ENCODE peak calls at places on chromosome 2, in seven cellular contexts. B, M, U, R, W, A and X are unnamed samples.

GRCh38 chr2:110800611-110801402 is 68.4 kb downstream of the ACOXL start:
- DNase-seq in B (peak), M (no peak), U (no peak), R (peak), W (no peak), A (no peak), X (no peak)

GRCh38 chr2:132788310-132788832 is 118.4 kb upstream of the LYPD1 start:
- DNase-seq in B (no peak), M (no peak), U (no peak), R (peak), W (no peak), A (no peak), X (no peak)

GRCh38 chr2:215136669-215137328 is 1.6 kb downstream of the ABCA12 start:
- DNase-seq in B (no peak), M (no peak), U (no peak), R (no peak), W (peak), A (peak), X (no peak)

GRCh38 chr2:27772804-27773203 is 1.3 kb downstream of the MRPL33 start:
- DNase-seq in B (no peak), M (no peak), U (no peak), R (no peak), W (peak), A (no peak), X (no peak)

GRCh38 chr2:62577994-62578836 is 72.2 kb upstream of the TMEM17 start:
- DNase-seq in B (no peak), M (no peak), U (no peak), R (no peak), W (peak), A (peak), X (peak)

GRCh38 chr2:178271629-178272333 is 77.5 kb downstream of the OSBPL6 start:
- DNase-seq in B (no peak), M (no peak), U (no peak), R (no peak), W (peak), A (no peak), X (no peak)

GRCh38 chr2:165238295-165238694 is 919 bp upstream of the SCN2A start:
- DNase-seq in B (peak), M (no peak), U (peak), R (peak), W (peak), A (peak), X (no peak)

GRCh38 chr2:31987454-31987853 is 23.4 kb downstream of the MEMO1 start:
- DNase-seq in B (no peak), M (no peak), U (no peak), R (no peak), W (peak), A (peak), X (no peak)

GRCh38 chr2:232269867-232270266 is 108.7 kb upstream of the ALPP start:
- DNase-seq in B (no peak), M (no peak), U (no peak), R (peak), W (no peak), A (no peak), X (no peak)

GRCh38 chr2:85783796-85784195 is 30.0 kb downstream of the ATOH8 start:
- DNase-seq in B (no peak), M (no peak), U (no peak), R (no peak), W (no peak), A (no peak), X (no peak)

GRCh38 chr2:34578641-34579040 is 979.5 kb upstream of the FAM98A start:
- DNase-seq in B (no peak), M (no peak), U (no peak), R (no peak), W (no peak), A (peak), X (no peak)

GRCh38 chr2:216557820-216558219 is 59.2 kb downstream of the RPL37A start:
- DNase-seq in B (peak), M (no peak), U (no peak), R (no peak), W (no peak), A (no peak), X (no peak)

GRCh38 chr2:27152796-27153464 is 4.1 kb downstream of the TCF23 start:
- DNase-seq in B (no peak), M (no peak), U (peak), R (no peak), W (peak), A (peak), X (no peak)

GRCh38 chr2:100629309-100629708 is 66.5 kb downstream of the PDCL3 start:
- DNase-seq in B (no peak), M (no peak), U (no peak), R (no peak), W (no peak), A (no peak), X (no peak)

GRCh38 chr2:197079832-197080555 is 153.5 kb upstream of the PGAP1 start:
- DNase-seq in B (peak), M (peak), U (no peak), R (peak), W (peak), A (peak), X (no peak)

GRCh38 chr2:184830531-184830930 is 232.2 kb downstream of the ZNF804A start:
- DNase-seq in B (no peak), M (no peak), U (no peak), R (no peak), W (no peak), A (no peak), X (no peak)

GRCh38 chr2:4168834-4169233 is 465.5 kb downstream of the DCDC2C start:
- DNase-seq in B (no peak), M (no peak), U (no peak), R (peak), W (no peak), A (no peak), X (no peak)

GRCh38 chr2:240060977-240061591 is 7.8 kb upstream of the OR6B3 start:
- DNase-seq in B (peak), M (peak), U (peak), R (peak), W (peak), A (peak), X (peak)
- TF ChIP-seq EZH2phosphoT487 in B (no peak), M (no peak), U (no peak), R (no peak), W (no peak), A (no peak), X (no peak)

GRCh38 chr2:98463551-98463971 is 18.9 kb downstream of the INPP4A start:
- DNase-seq in B (no peak), M (no peak), U (no peak), R (peak), W (no peak), A (no peak), X (no peak)

GRCh38 chr2:98464772-98465310 is 20.2 kb downstream of the INPP4A start:
- DNase-seq in B (no peak), M (no peak), U (peak), R (no peak), W (no peak), A (no peak), X (no peak)

GRCh38 chr2:98461650-98462049 is 17.0 kb downstream of the INPP4A start:
- DNase-seq in B (no peak), M (no peak), U (no peak), R (no peak), W (no peak), A (no peak), X (no peak)

GRCh38 chr2:98463988-98464771 is 19.5 kb downstream of the INPP4A start:
- DNase-seq in B (no peak), M (no peak), U (no peak), R (no peak), W (no peak), A (no peak), X (no peak)

DNA sequence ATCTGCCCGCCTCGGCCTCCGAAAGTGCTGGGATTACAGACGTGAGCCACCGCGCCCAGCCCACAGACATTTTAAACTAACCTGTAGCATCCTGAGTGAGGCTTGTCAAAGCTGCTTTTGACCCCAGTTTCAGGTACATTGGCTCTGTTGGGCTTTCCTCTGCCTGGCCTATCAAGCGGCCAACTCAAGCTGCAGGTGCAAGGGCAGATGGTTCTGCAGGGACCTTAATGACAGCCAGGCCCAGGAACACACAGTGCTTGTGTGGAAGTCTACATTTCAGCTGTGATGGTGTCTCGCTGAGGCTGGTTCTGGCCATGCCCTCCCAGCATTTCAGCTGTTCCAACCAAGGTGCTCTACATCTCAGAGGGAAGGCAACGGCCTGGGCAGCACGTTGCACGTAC is 18.4 kb downstream of the INPP4A start:
- DNase-seq in B (no peak), M (no peak), U (no peak), R (no peak), W (no peak), A (no peak), X (no peak)
- TF ChIP-seq EZH2phosphoT487 in B (no peak), M (no peak), U (no peak), R (no peak), W (no peak), A (no peak), X (no peak)

GRCh38 chr2:218345491-218346176 is 11.0 kb upstream of the CATIP start:
- DNase-seq in B (no peak), M (no peak), U (no peak), R (no peak), W (no peak), A (no peak), X (no peak)

GRCh38 chr2:218344755-218345417 is 11.8 kb upstream of the CATIP start:
- DNase-seq in B (no peak), M (no peak), U (no peak), R (no peak), W (no peak), A (no peak), X (no peak)

GRCh38 chr2:218344090-218344754 is 12.4 kb upstream of the CATIP start:
- DNase-seq in B (no peak), M (no peak), U (no peak), R (no peak), W (peak), A (no peak), X (no peak)

GRCh38 chr2:218343591-218343990 is 13.1 kb upstream of the CATIP start:
- DNase-seq in B (no peak), M (no peak), U (no peak), R (no peak), W (peak), A (no peak), X (no peak)

GRCh38 chr2:218347172-218347571 is 9.5 kb upstream of the CATIP start:
- DNase-seq in B (no peak), M (no peak), U (no peak), R (no peak), W (no peak), A (no peak), X (no peak)
- TF ChIP-seq EZH2phosphoT487 in B (no peak), M (no peak), U (no peak), R (no peak), W (no peak), A (no peak), X (no peak)

DNA sequence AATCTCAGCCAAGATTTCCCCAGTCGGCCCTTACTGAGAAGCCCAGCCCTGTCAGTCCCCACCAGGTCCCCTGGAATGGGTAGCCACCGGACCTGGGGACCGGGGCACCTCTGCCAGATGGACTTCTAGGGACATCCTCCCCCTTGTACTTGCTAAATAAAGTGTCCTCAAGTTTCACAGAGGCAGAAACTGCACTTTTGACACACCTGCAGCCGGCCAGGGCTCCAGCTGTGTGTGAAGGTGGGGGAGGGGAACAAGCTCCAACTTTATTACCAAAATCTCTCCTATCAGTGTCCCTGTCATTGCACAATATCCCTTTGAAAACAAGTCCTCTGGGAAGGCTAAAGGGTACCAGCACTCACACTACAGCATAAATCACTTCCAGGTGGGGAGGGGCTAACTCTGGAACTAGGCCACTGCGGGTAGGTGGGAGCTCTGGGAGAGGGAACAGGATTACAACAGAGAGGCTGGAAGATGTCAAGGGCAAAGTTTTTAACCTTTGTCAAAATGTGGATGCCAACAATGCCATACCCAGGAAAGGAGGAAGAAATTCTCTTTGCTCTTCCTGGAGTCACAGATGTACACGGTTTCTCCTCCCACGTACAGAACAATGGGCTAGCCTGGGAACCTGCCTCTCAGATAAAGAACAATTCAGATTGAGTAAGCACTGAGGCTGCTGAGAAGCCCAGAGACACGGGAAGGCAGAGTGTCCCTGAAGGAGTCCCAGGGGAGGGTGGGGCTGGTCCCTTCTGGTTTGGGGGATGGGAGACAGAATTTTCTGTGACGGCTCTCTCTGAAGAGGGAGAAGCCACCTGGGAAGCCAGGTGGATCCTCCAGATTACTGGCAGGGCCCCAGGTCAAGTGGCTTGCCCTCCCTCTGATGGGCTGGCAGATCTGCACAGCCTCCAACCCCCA is 11.0 kb downstream of the SDC1 start:
- DNase-seq in B (no peak), M (no peak), U (peak), R (no peak), W (no peak), A (no peak), X (no peak)
- TF ChIP-seq EZH2phosphoT487 in B (no peak), M (no peak), U (no peak), R (no peak), W (no peak), A (no peak), X (no peak)

DNA sequence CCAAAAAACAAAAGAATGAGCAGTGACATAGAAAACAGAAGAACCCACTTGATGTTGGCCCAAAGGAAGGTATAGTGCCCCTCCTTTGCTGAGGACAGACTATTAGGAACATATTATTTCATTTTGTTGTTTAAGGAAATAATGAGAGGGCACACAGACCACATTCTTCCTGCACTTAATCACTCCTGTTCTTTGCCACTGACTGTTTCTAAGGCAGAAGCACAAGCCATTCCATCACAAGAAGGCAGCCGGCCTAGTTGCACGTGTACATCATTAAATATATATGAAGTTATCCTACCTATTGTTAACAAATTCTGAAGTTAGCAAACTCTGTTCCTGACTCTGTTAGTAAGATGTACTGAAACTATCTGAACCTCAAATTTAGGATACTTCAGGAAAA is 110.0 kb downstream of the LNPK start:
- DNase-seq in B (no peak), M (no peak), U (no peak), R (no peak), W (peak), A (no peak), X (no peak)
- TF ChIP-seq EZH2phosphoT487 in B (no peak), M (no peak), U (no peak), R (no peak), W (no peak), A (no peak), X (no peak)

GRCh38 chr2:99425022-99425421 is 64.8 kb downstream of the REV1 start:
- DNase-seq in B (no peak), M (no peak), U (no peak), R (no peak), W (peak), A (peak), X (no peak)
- TF ChIP-seq EZH2phosphoT487 in B (no peak), M (no peak), U (no peak), R (no peak), W (no peak), A (no peak), X (no peak)

GRCh38 chr2:64462940-64463339 is 9.0 kb downstream of the LGALSL start:
- DNase-seq in B (no peak), M (no peak), U (no peak), R (no peak), W (peak), A (no peak), X (no peak)
- TF ChIP-seq EZH2phosphoT487 in B (no peak), M (no peak), U (no peak), R (no peak), W (no peak), A (no peak), X (no peak)